ENCODE peak calls at places on chromosomes 5 and 9, in seven cellular contexts. T is stimulated activated CD8-positive, alpha-beta memory T cell treated with anti-CD3 and anti-CD28 coated beads, Interleukin-7, amount 100 ng/mL, for 24 hours; O is cardiac muscle cell; L is T-helper 9 cell; J is transverse colon; B is amniotic stem cell; F is nephron progenitor cell. Q is an unnamed sample.

GRCh38 chr5:179393078-179393477 is 47.8 kb upstream of the ADAMTS2 start:
- DNase-seq in L (no peak), J (no peak), T (no peak), B (no peak), O (peak), F (no peak), Q (no peak)

GRCh38 chr9:92538541-92538940 is 2.8 kb upstream of the ECM2 start:
- DNase-seq in J (no peak), L (no peak), T (no peak), B (no peak), F (no peak), O (peak), Q (no peak)

GRCh38 chr5:27928060-27928459 is 889.7 kb upstream of the CDH9 start:
- DNase-seq in F (no peak), B (no peak), O (no peak), J (no peak), T (no peak), L (no peak), Q (no peak)

GRCh38 chr9:111938427-111938800 is 41.8 kb downstream of the UGCG start:
- DNase-seq in J (no peak), F (no peak), B (no peak), L (no peak), T (no peak), O (no peak), Q (no peak)

GRCh38 chr5:27041372-27041771 is 3.0 kb upstream of the CDH9 start:
- DNase-seq in F (no peak), B (no peak), J (no peak), O (no peak), L (no peak), T (no peak), Q (no peak)

GRCh38 chr5:54795284-54795683 is 190.1 kb downstream of the ESM1 start:
- DNase-seq in J (no peak), T (no peak), B (no peak), O (no peak), F (no peak), L (no peak), Q (no peak)

GRCh38 chr9:121914604-121915303 is 178.4 kb downstream of the TTLL11 start:
- DNase-seq in J (no peak), F (no peak), T (no peak), L (no peak), O (no peak), B (no peak), Q (no peak)

GRCh38 chr9:109244179-109245132 is 76.4 kb downstream of the EPB41L4B start:
- DNase-seq in J (peak), B (peak), T (peak), F (peak), O (peak), L (peak), Q (peak)